ENCODE peak calls at places on chromosomes 1 and 21, in five cellular contexts. S is NCI-H2081; X is stimulated activated CD4-positive, alpha-beta T cell treated with anti-CD3 and anti-CD28 coated beads, Interleukin-2, amount 100 ng/mL, for 24 hours; W is NAMALWA; B is HS-5. T is an unnamed sample.

GRCh38 chr1:56064705-56065104 is 514.7 kb downstream of the PLPP3 start:
- DNase-seq in S (no peak), W (no peak), B (peak), X (no peak), T (no peak)

GRCh38 chr1:21287905-21288514 is 2.3 kb downstream of the ECE1 start:
- DNase-seq in S (no peak), X (no peak), W (no peak), B (no peak), T (no peak)

GRCh38 chr1:153397056-153397923 is 6.4 kb upstream of the S100A8 start:
- DNase-seq in B (no peak), S (no peak), W (no peak), X (no peak), T (no peak)

GRCh38 chr1:58844176-58844575 is 60.3 kb upstream of the JUN start:
- DNase-seq in B (no peak), W (no peak), S (no peak), X (no peak), T (no peak)

GRCh38 chr1:53341521-53341895 is 13.6 kb upstream of the LRP8 start:
- DNase-seq in B (no peak), S (no peak), X (no peak), W (no peak), T (no peak)

GRCh38 chr1:27849951-27850350 is 19.4 kb downstream of the PPP1R8 start:
- DNase-seq in S (no peak), X (no peak), B (no peak), W (no peak), T (no peak)

GRCh38 chr1:228944991-228945390 is 209.7 kb downstream of the RHOU start:
- DNase-seq in X (no peak), B (no peak), W (no peak), S (no peak), T (no peak)

GRCh38 chr21:21612446-21612845 is 614.2 kb downstream of the NCAM2 start:
- DNase-seq in B (peak), W (no peak), X (no peak), S (no peak), T (no peak)

GRCh38 chr1:209850342-209850979 is 22.7 kb downstream of the UTP25 start:
- DNase-seq in S (peak), B (no peak), X (peak), W (peak), T (peak)

GRCh38 chr1:107965112-107965991 is at the start of gene VAV3:
- DNase-seq in S (peak), W (peak), X (peak), B (peak), T (peak)

GRCh38 chr1:61084560-61084991 is 2.2 kb downstream of the NFIA start:
- DNase-seq in W (no peak), B (no peak), X (no peak), S (no peak), T (no peak)

GRCh38 chr1:4131734-4132133 is 231.7 kb upstream of the C1orf174 start:
- DNase-seq in B (no peak), W (no peak), X (no peak), S (no peak), T (no peak)

GRCh38 chr1:17009706-17010105 is 2.0 kb downstream of the ATP13A2 start:
- DNase-seq in W (no peak), B (no peak), S (no peak), X (no peak), T (no peak)

GRCh38 chr21:28431527-28432200 is 561.0 kb downstream of the LTN1 start:
- DNase-seq in W (no peak), S (no peak), X (no peak), B (no peak), T (no peak)

GRCh38 chr1:240435996-240436566 is 175.9 kb downstream of the GREM2 start:
- DNase-seq in S (no peak), B (no peak), W (no peak), X (no peak), T (no peak)

GRCh38 chr1:77413541-77414335 is 131.9 kb downstream of the AK5 start:
- DNase-seq in X (no peak), W (peak), S (no peak), B (no peak), T (peak)

GRCh38 chr1:215544566-215544965 is 22.5 kb upstream of the KCTD3 start:
- DNase-seq in X (no peak), S (no peak), W (no peak), B (no peak), T (no peak)

GRCh38 chr1:161342836-161343235 is 24.8 kb downstream of the CFAP126 start:
- DNase-seq in B (no peak), X (no peak), S (no peak), W (no peak), T (no peak)